ENCODE peak calls at places on chromosomes 7 and 10, in six cellular contexts. One of them, this sample, is unnamed.

GRCh38 chr7:24751484-24751883 is 5.8 kb downstream of the GSDME start:
- DNase-seq in HEK293T: no peak
- DNase-seq in mesenchymal stem cell: no peak
- DNase-seq in KBM-7: no peak
- DNase-seq in right cardiac atrium: no peak
- DNase-seq in colonic mucosa: no peak
- DNase-seq in this sample: no peak

GRCh38 chr7:5426226-5426475 is 2.5 kb upstream of the TNRC18 start:
- DNase-seq in HEK293T: no peak
- DNase-seq in mesenchymal stem cell: peak; percentile 75
- DNase-seq in KBM-7: no peak
- DNase-seq in right cardiac atrium: no peak
- DNase-seq in colonic mucosa: no peak
- DNase-seq in this sample: no peak

GRCh38 chr10:51886438-51887068 is 187.2 kb upstream of the CSTF2T start:
- DNase-seq in HEK293T: no peak
- DNase-seq in mesenchymal stem cell: peak; percentile 67
- DNase-seq in KBM-7: no peak
- DNase-seq in right cardiac atrium: no peak
- DNase-seq in colonic mucosa: no peak
- DNase-seq in this sample: no peak

GRCh38 chr7:127768241-127768640 is 116.2 kb downstream of the SND1 start:
- DNase-seq in HEK293T: no peak
- DNase-seq in mesenchymal stem cell: no peak
- DNase-seq in KBM-7: no peak
- DNase-seq in right cardiac atrium: no peak
- DNase-seq in colonic mucosa: no peak
- DNase-seq in this sample: no peak

GRCh38 chr10:64385355-64385754 is 864.2 kb downstream of the REEP3 start:
- DNase-seq in HEK293T: no peak
- DNase-seq in mesenchymal stem cell: no peak
- DNase-seq in KBM-7: no peak
- DNase-seq in right cardiac atrium: no peak
- DNase-seq in colonic mucosa: no peak
- DNase-seq in this sample: no peak

GRCh38 chr10:72075184-72076115 is 12.9 kb downstream of the SPOCK2 start:
- DNase-seq in HEK293T: no peak
- DNase-seq in mesenchymal stem cell: no peak
- DNase-seq in KBM-7: no peak
- DNase-seq in right cardiac atrium: peak; percentile 26
- DNase-seq in colonic mucosa: no peak
- DNase-seq in this sample: no peak

GRCh38 chr10:110840225-110840922 is 31.4 kb upstream of the PDCD4 start:
- DNase-seq in HEK293T: no peak
- DNase-seq in mesenchymal stem cell: no peak
- DNase-seq in KBM-7: no peak
- DNase-seq in right cardiac atrium: peak; percentile 76
- DNase-seq in colonic mucosa: peak; percentile 96
- DNase-seq in this sample: no peak

GRCh38 chr10:77943086-77943901 is 16.7 kb upstream of the DLG5 start:
- DNase-seq in HEK293T: no peak
- DNase-seq in mesenchymal stem cell: peak; percentile 91
- DNase-seq in KBM-7: peak; percentile 21
- DNase-seq in right cardiac atrium: no peak
- DNase-seq in colonic mucosa: no peak
- DNase-seq in this sample: no peak

GRCh38 chr10:712089-712488 is 22.6 kb upstream of the DIP2C start:
- DNase-seq in HEK293T: no peak
- DNase-seq in mesenchymal stem cell: no peak
- DNase-seq in KBM-7: no peak
- DNase-seq in right cardiac atrium: no peak
- DNase-seq in colonic mucosa: no peak
- DNase-seq in this sample: no peak

GRCh38 chr7:39051707-39052106 is 74.0 kb downstream of the POU6F2 start:
- DNase-seq in HEK293T: no peak
- DNase-seq in mesenchymal stem cell: no peak
- DNase-seq in KBM-7: no peak
- DNase-seq in right cardiac atrium: no peak
- DNase-seq in colonic mucosa: no peak
- DNase-seq in this sample: no peak

GRCh38 chr10:100939763-100940344 is 27.1 kb downstream of the SLF2 start:
- DNase-seq in HEK293T: no peak
- DNase-seq in mesenchymal stem cell: peak; percentile 7
- DNase-seq in KBM-7: no peak
- DNase-seq in right cardiac atrium: no peak
- DNase-seq in colonic mucosa: no peak
- DNase-seq in this sample: no peak

GRCh38 chr7:99949645-99950228 is 20.3 kb upstream of the GJC3 start:
- DNase-seq in HEK293T: no peak
- DNase-seq in mesenchymal stem cell: no peak
- DNase-seq in KBM-7: peak; percentile 52
- DNase-seq in right cardiac atrium: no peak
- DNase-seq in colonic mucosa: no peak
- DNase-seq in this sample: no peak

GRCh38 chr10:9012312-9012711 is 957.8 kb downstream of the GATA3 start:
- DNase-seq in HEK293T: no peak
- DNase-seq in mesenchymal stem cell: peak; percentile 15
- DNase-seq in KBM-7: no peak
- DNase-seq in right cardiac atrium: no peak
- DNase-seq in colonic mucosa: no peak
- DNase-seq in this sample: no peak

GRCh38 chr10:128864554-128865300 is 602.3 kb upstream of the MGMT start:
- DNase-seq in HEK293T: no peak
- DNase-seq in mesenchymal stem cell: no peak
- DNase-seq in KBM-7: no peak
- DNase-seq in right cardiac atrium: no peak
- DNase-seq in colonic mucosa: no peak
- DNase-seq in this sample: no peak

GRCh38 chr10:80700252-80700651 is 162.6 kb downstream of the SH2D4B start:
- DNase-seq in HEK293T: no peak
- DNase-seq in mesenchymal stem cell: no peak
- DNase-seq in KBM-7: no peak
- DNase-seq in right cardiac atrium: no peak
- DNase-seq in colonic mucosa: no peak
- DNase-seq in this sample: no peak

GRCh38 chr10:132460071-132460470 is 63.1 kb downstream of the PWWP2B start:
- DNase-seq in HEK293T: no peak
- DNase-seq in mesenchymal stem cell: no peak
- DNase-seq in KBM-7: no peak
- DNase-seq in right cardiac atrium: no peak
- DNase-seq in colonic mucosa: no peak
- DNase-seq in this sample: no peak

GRCh38 chr7:77266162-77266807 is 66.7 kb upstream of the FGL2 start:
- DNase-seq in HEK293T: no peak
- DNase-seq in mesenchymal stem cell: no peak
- DNase-seq in KBM-7: no peak
- DNase-seq in right cardiac atrium: no peak
- DNase-seq in colonic mucosa: no peak
- DNase-seq in this sample: no peak

GRCh38 chr7:44633254-44634186 is 27.1 kb downstream of the OGDH start:
- DNase-seq in HEK293T: no peak
- DNase-seq in mesenchymal stem cell: peak; percentile 94
- DNase-seq in KBM-7: no peak
- DNase-seq in right cardiac atrium: peak; percentile 78
- DNase-seq in colonic mucosa: peak; percentile 63
- DNase-seq in this sample: peak; percentile 54

GRCh38 chr7:78326870-78327269 is 528.3 kb downstream of the PHTF2 start:
- DNase-seq in HEK293T: no peak
- DNase-seq in mesenchymal stem cell: no peak
- DNase-seq in KBM-7: no peak
- DNase-seq in right cardiac atrium: peak; percentile 36
- DNase-seq in colonic mucosa: no peak
- DNase-seq in this sample: no peak

GRCh38 chr7:128030263-128030998 is 806 bp downstream of the LRRC4 start:
- DNase-seq in HEK293T: no peak
- DNase-seq in mesenchymal stem cell: no peak
- DNase-seq in KBM-7: no peak
- DNase-seq in right cardiac atrium: peak; percentile 67
- DNase-seq in colonic mucosa: no peak
- DNase-seq in this sample: no peak

GRCh38 chr10:124005991-124006392 is 87.4 kb downstream of the CHST15 start:
- DNase-seq in HEK293T: no peak
- DNase-seq in mesenchymal stem cell: peak; percentile 56
- DNase-seq in KBM-7: no peak
- DNase-seq in right cardiac atrium: no peak
- DNase-seq in colonic mucosa: no peak
- DNase-seq in this sample: peak; percentile 9

GRCh38 chr10:102617041-102617440 is 27.2 kb upstream of the TRIM8 start:
- DNase-seq in HEK293T: no peak
- DNase-seq in mesenchymal stem cell: no peak
- DNase-seq in KBM-7: no peak
- DNase-seq in right cardiac atrium: peak; percentile 41
- DNase-seq in colonic mucosa: no peak
- DNase-seq in this sample: no peak

GRCh38 chr7:46932656-46933424 is 649.1 kb downstream of the TNS3 start:
- DNase-seq in HEK293T: no peak
- DNase-seq in mesenchymal stem cell: peak; percentile 96
- DNase-seq in KBM-7: no peak
- DNase-seq in right cardiac atrium: peak; percentile 61
- DNase-seq in colonic mucosa: peak; percentile 28
- DNase-seq in this sample: no peak

GRCh38 chr10:129626309-129626708 is 159.3 kb downstream of the MGMT start:
- DNase-seq in HEK293T: no peak
- DNase-seq in mesenchymal stem cell: no peak
- DNase-seq in KBM-7: no peak
- DNase-seq in right cardiac atrium: no peak
- DNase-seq in colonic mucosa: no peak
- DNase-seq in this sample: no peak

GRCh38 chr7:120852700-120853099 is 5.2 kb downstream of the TSPAN12 start:
- DNase-seq in HEK293T: no peak
- DNase-seq in mesenchymal stem cell: no peak
- DNase-seq in KBM-7: no peak
- DNase-seq in right cardiac atrium: no peak
- DNase-seq in colonic mucosa: no peak
- DNase-seq in this sample: no peak

GRCh38 chr7:151428393-151429231 is 11.3 kb downstream of the CRYGN start:
- DNase-seq in HEK293T: no peak
- DNase-seq in mesenchymal stem cell: peak; percentile 88
- DNase-seq in KBM-7: no peak
- DNase-seq in right cardiac atrium: peak; percentile 56
- DNase-seq in colonic mucosa: no peak
- DNase-seq in this sample: peak; percentile 62

GRCh38 chr7:133428876-133429275 is 176.0 kb downstream of the EXOC4 start:
- DNase-seq in HEK293T: no peak
- DNase-seq in mesenchymal stem cell: no peak
- DNase-seq in KBM-7: no peak
- DNase-seq in right cardiac atrium: no peak
- DNase-seq in colonic mucosa: no peak
- DNase-seq in this sample: no peak

GRCh38 chr7:26959290-26959689 is 94.9 kb upstream of the SKAP2 start:
- DNase-seq in HEK293T: no peak
- DNase-seq in mesenchymal stem cell: no peak
- DNase-seq in KBM-7: no peak
- DNase-seq in right cardiac atrium: no peak
- DNase-seq in colonic mucosa: no peak
- DNase-seq in this sample: no peak

GRCh38 chr10:94623572-94623971 is 60.0 kb upstream of the CYP2C18 start:
- DNase-seq in HEK293T: no peak
- DNase-seq in mesenchymal stem cell: no peak
- DNase-seq in KBM-7: no peak
- DNase-seq in right cardiac atrium: no peak
- DNase-seq in colonic mucosa: no peak
- DNase-seq in this sample: no peak

GRCh38 chr10:32049113-32049512 is 7.1 kb downstream of the KIF5B start:
- DNase-seq in HEK293T: no peak
- DNase-seq in mesenchymal stem cell: no peak
- DNase-seq in KBM-7: no peak
- DNase-seq in right cardiac atrium: no peak
- DNase-seq in colonic mucosa: no peak
- DNase-seq in this sample: no peak

GRCh38 chr7:142557971-142558582 is 191.2 kb upstream of the PRSS1 start:
- DNase-seq in HEK293T: peak; percentile 74
- DNase-seq in mesenchymal stem cell: no peak
- DNase-seq in KBM-7: peak; percentile 47
- DNase-seq in right cardiac atrium: no peak
- DNase-seq in colonic mucosa: peak; percentile 49
- DNase-seq in this sample: no peak

GRCh38 chr10:44032216-44032615 is 352.7 kb downstream of the CXCL12 start:
- DNase-seq in HEK293T: no peak
- DNase-seq in mesenchymal stem cell: no peak
- DNase-seq in KBM-7: no peak
- DNase-seq in right cardiac atrium: no peak
- DNase-seq in colonic mucosa: peak; percentile 6
- DNase-seq in this sample: no peak

GRCh38 chr10:7689591-7689990 is 13.5 kb upstream of the ITIH2 start:
- DNase-seq in HEK293T: no peak
- DNase-seq in mesenchymal stem cell: no peak
- DNase-seq in KBM-7: no peak
- DNase-seq in right cardiac atrium: no peak
- DNase-seq in colonic mucosa: no peak
- DNase-seq in this sample: no peak

GRCh38 chr7:70589010-70589409 is 542.9 kb upstream of the GALNT17 start:
- DNase-seq in HEK293T: no peak
- DNase-seq in mesenchymal stem cell: no peak
- DNase-seq in KBM-7: no peak
- DNase-seq in right cardiac atrium: no peak
- DNase-seq in colonic mucosa: no peak
- DNase-seq in this sample: no peak

This sample was measured in head of caudate nucleus.